ENCODE peak calls at places on chromosomes 3 and 15, in four cellular contexts. F, U, V and T are unnamed samples.

GRCh38 chr3:134323966-134324962 is 50.0 kb downstream of the AMOTL2 start:
- DNase-seq in F (no peak), U (no peak), V (no peak), T (no peak)

GRCh38 chr3:10764314-10765051 is 51.5 kb upstream of the SLC6A11 start:
- DNase-seq in F (no peak), U (no peak), V (peak), T (no peak)

GRCh38 chr3:62761711-62762110 is 113.5 kb downstream of the CADPS start:
- DNase-seq in F (no peak), U (no peak), V (no peak), T (no peak)

GRCh38 chr3:120587326-120587840 is 8.8 kb upstream of the NDUFB4 start:
- DNase-seq in F (no peak), U (no peak), V (no peak), T (no peak)

GRCh38 chr3:55333923-55334322 is 153.2 kb downstream of the WNT5A start:
- DNase-seq in F (no peak), U (no peak), V (no peak), T (no peak)

GRCh38 chr3:58537412-58538301 is 667 bp upstream of the ACOX2 start:
- DNase-seq in F (no peak), U (no peak), V (no peak), T (no peak)

GRCh38 chr15:65580287-65580686 is 30.6 kb downstream of the INTS14 start:
- DNase-seq in F (no peak), U (peak), V (peak), T (no peak)

GRCh38 chr3:15007681-15008141 is 57.4 kb downstream of the MRPS25 start:
- DNase-seq in F (no peak), U (peak), V (no peak), T (no peak)

GRCh38 chr15:49863431-49864205 is 242.8 kb downstream of the DTWD1 start:
- DNase-seq in F (no peak), U (no peak), V (no peak), T (no peak)

GRCh38 chr3:183283886-183284285 is 30.8 kb downstream of the B3GNT5 start:
- DNase-seq in F (no peak), U (peak), V (no peak), T (no peak)

GRCh38 chr3:124601189-124601588 is 129.1 kb upstream of the UMPS start:
- DNase-seq in F (no peak), U (peak), V (no peak), T (no peak)

DNA sequence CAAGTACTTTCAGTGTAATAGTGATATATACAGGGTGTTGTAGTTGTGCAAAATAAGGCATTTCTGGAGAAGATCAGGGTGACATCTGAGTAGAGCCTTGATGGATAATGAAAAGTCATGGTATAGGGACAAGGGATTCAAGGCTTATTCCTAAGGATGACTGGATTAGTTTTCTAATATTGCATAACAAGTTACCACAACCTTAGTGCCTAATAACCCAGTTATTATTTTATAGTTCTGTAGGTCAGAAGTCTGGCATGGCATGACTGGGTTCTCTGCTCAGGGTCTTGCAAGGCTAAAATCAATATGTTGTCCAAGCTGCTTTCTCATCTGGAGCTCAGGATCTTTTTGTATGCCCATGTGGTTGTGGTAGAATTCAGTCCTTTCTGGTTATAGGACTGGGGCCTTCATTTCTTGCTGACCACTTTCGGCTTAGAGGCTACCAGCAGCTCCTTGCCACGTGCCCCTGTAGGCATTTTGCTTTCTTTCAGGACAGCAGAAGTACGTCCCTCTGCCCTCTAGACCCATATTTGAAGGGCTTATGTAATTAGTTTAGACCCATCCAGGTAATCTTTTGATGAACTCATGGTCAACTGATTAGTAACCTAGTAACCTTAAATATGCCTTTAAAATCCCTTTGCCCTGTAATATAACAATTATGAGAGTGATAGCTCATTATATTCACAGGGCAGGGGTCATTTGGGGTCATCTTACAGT is 73.2 kb upstream of the LRRFIP2 start:
- DNase-seq in F (no peak), U (no peak), V (no peak), T (no peak)
- H3K4me3 ChIP-seq in F (no peak), U (no peak), V (no peak), T (no peak)

GRCh38 chr3:59908700-59909099 is 858.9 kb upstream of the CFAP20DC start:
- DNase-seq in F (no peak), U (no peak), V (no peak), T (no peak)
- TF ChIP-seq CTCF in F (no peak), U (no peak), V (no peak), T (no peak)

GRCh38 chr15:74531144-74531811 is 9.7 kb upstream of the ARID3B start:
- DNase-seq in F (no peak), U (peak), V (peak), T (no peak)
- H3K4me3 ChIP-seq in F (no peak), U (peak), V (peak), T (no peak)

DNA sequence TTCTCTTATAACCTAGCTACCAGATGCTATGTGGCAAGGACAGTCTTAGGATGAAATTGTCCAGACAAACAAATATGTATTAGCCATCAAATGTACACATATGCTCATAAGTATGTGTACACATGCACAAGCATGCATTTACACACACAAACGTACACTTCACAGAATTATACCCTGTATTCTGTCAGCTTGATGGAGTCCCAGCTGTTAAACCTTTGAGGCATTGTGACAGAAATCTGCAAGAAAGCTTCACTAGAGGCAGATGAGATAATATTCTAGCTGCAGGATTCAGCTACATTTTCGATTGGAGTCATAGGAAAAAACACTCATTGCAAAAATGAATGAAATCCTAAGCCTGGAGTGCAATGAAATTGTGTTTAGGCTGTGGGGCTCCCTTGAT is 110.6 kb downstream of the CHL1 start:
- DNase-seq in F (no peak), U (no peak), V (no peak), T (no peak)
- TF ChIP-seq CTCF in F (no peak), U (no peak), V (no peak), T (no peak)

GRCh38 chr3:87260270-87260669 is 16.1 kb downstream of the POU1F1 start:
- DNase-seq in F (no peak), U (peak), V (peak), T (peak)
- H3K4me3 ChIP-seq in F (no peak), U (no peak), V (no peak), T (no peak)

DNA sequence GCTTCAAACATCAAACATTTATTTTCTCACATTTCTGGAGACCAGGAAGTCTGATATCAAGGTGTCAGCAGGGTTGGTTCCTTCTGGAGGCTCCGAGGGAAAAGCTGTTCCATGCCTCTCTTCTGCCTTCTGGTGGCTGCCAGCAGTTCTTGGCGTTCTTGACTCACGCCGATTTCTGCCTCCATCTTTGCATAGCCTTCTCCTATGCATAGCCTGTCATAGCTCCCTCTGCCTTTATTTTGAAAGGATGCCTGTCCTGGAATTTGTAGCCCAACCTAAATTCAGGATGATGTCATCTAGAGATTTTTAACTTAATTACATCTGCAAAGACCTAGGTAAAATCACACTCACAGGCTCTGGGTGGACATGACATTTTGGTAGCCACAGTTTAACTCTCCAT is 70.4 kb downstream of the RGMA start:
- DNase-seq in F (no peak), U (no peak), V (peak), T (no peak)
- TF ChIP-seq CTCF in F (no peak), U (peak), V (peak), T (no peak)

GRCh38 chr15:55530861-55531313 is 22.9 kb upstream of the DNAAF4 start:
- DNase-seq in F (no peak), U (peak), V (no peak), T (no peak)
- H3K4me3 ChIP-seq in F (no peak), U (no peak), V (no peak), T (no peak)

GRCh38 chr3:187945374-187945773 is 200.1 kb upstream of the BCL6 start:
- DNase-seq in F (no peak), U (no peak), V (no peak), T (no peak)

GRCh38 chr3:187942658-187943241 is 197.5 kb upstream of the BCL6 start:
- DNase-seq in F (no peak), U (no peak), V (no peak), T (no peak)

GRCh38 chr3:187946031-187946691 is 200.9 kb upstream of the BCL6 start:
- DNase-seq in F (no peak), U (no peak), V (no peak), T (no peak)

GRCh38 chr3:187943677-187944390 is 198.6 kb upstream of the BCL6 start:
- DNase-seq in F (no peak), U (peak), V (peak), T (no peak)

GRCh38 chr3:187944391-187945179 is 199.3 kb upstream of the BCL6 start:
- DNase-seq in F (no peak), U (no peak), V (no peak), T (no peak)
- TF ChIP-seq CTCF in F (no peak), U (no peak), V (no peak), T (no peak)

GRCh38 chr15:95129589-95129988 is 898.2 kb downstream of the MCTP2 start:
- DNase-seq in F (no peak), U (no peak), V (no peak), T (no peak)
- H3K4me3 ChIP-seq in F (no peak), U (no peak), V (no peak), T (no peak)